ENCODE peak calls at places on chromosomes 11 and 22, in five cellular contexts. One of them, this sample, is unnamed.

GRCh38 chr11:12717851-12718291 is 43.6 kb downstream of the TEAD1 start:
- DNase-seq in activated B cell treated with CpG ODN at 0.5 μM for 24 hours: no peak
- DNase-seq in spleen: no peak
- DNase-seq in nephron progenitor cell: no peak
- DNase-seq in prostate gland: no peak
- DNase-seq in this sample: no peak

GRCh38 chr11:126443120-126443519 is 87.6 kb downstream of the ST3GAL4 start:
- DNase-seq in activated B cell treated with CpG ODN at 0.5 μM for 24 hours: no peak
- DNase-seq in prostate gland: no peak
- DNase-seq in spleen: no peak
- DNase-seq in nephron progenitor cell: no peak
- DNase-seq in this sample: no peak

GRCh38 chr11:101456812-101457211 is 127.0 kb downstream of the TRPC6 start:
- DNase-seq in spleen: no peak
- DNase-seq in activated B cell treated with CpG ODN at 0.5 μM for 24 hours: no peak
- DNase-seq in prostate gland: no peak
- DNase-seq in nephron progenitor cell: no peak
- DNase-seq in this sample: no peak

GRCh38 chr11:99766816-99767215 is 746.1 kb downstream of the CNTN5 start:
- DNase-seq in activated B cell treated with CpG ODN at 0.5 μM for 24 hours: no peak
- DNase-seq in nephron progenitor cell: no peak
- DNase-seq in prostate gland: no peak
- DNase-seq in spleen: no peak
- DNase-seq in this sample: no peak

GRCh38 chr11:61874460-61874809 is 16.9 kb downstream of the FADS3 start:
- DNase-seq in prostate gland: no peak
- DNase-seq in spleen: no peak
- DNase-seq in nephron progenitor cell: no peak
- DNase-seq in activated B cell treated with CpG ODN at 0.5 μM for 24 hours: no peak
- DNase-seq in this sample: no peak

GRCh38 chr11:17161515-17161914 is 46.3 kb downstream of the PIK3C2A start:
- DNase-seq in activated B cell treated with CpG ODN at 0.5 μM for 24 hours: no peak
- DNase-seq in spleen: no peak
- DNase-seq in prostate gland: no peak
- DNase-seq in nephron progenitor cell: no peak
- DNase-seq in this sample: no peak

GRCh38 chr11:104907521-104908185 is 9.4 kb upstream of the CASP12 start:
- DNase-seq in prostate gland: no peak
- DNase-seq in activated B cell treated with CpG ODN at 0.5 μM for 24 hours: no peak
- DNase-seq in spleen: no peak
- DNase-seq in nephron progenitor cell: no peak
- DNase-seq in this sample: no peak

GRCh38 chr11:91823252-91823830 is 401.3 kb upstream of the FAT3 start:
- DNase-seq in spleen: no peak
- DNase-seq in activated B cell treated with CpG ODN at 0.5 μM for 24 hours: no peak
- DNase-seq in prostate gland: no peak
- DNase-seq in nephron progenitor cell: no peak
- DNase-seq in this sample: no peak

GRCh38 chr11:8321876-8322275 is 58.2 kb upstream of the LMO1 start:
- DNase-seq in nephron progenitor cell: no peak
- DNase-seq in prostate gland: no peak
- DNase-seq in activated B cell treated with CpG ODN at 0.5 μM for 24 hours: no peak
- DNase-seq in spleen: peak; percentile 33
- DNase-seq in this sample: no peak

GRCh38 chr11:46006418-46007070 is 84.1 kb downstream of the LARGE2 start:
- DNase-seq in activated B cell treated with CpG ODN at 0.5 μM for 24 hours: no peak
- DNase-seq in spleen: no peak
- DNase-seq in nephron progenitor cell: peak; percentile 15
- DNase-seq in prostate gland: peak; percentile 55
- DNase-seq in this sample: no peak

GRCh38 chr11:46359936-46360335 is 12.7 kb downstream of the DGKZ start:
- DNase-seq in spleen: no peak
- DNase-seq in nephron progenitor cell: no peak
- DNase-seq in activated B cell treated with CpG ODN at 0.5 μM for 24 hours: no peak
- DNase-seq in prostate gland: no peak
- DNase-seq in this sample: no peak

GRCh38 chr11:27039873-27040272 is 742 bp upstream of the BBOX1 start:
- DNase-seq in spleen: no peak
- DNase-seq in activated B cell treated with CpG ODN at 0.5 μM for 24 hours: no peak
- DNase-seq in nephron progenitor cell: no peak
- DNase-seq in prostate gland: no peak
- DNase-seq in this sample: no peak

GRCh38 chr11:1448882-1449281 is 37.7 kb downstream of the MOB2 start:
- DNase-seq in nephron progenitor cell: no peak
- DNase-seq in spleen: no peak
- DNase-seq in prostate gland: no peak
- DNase-seq in activated B cell treated with CpG ODN at 0.5 μM for 24 hours: no peak
- DNase-seq in this sample: no peak

GRCh38 chr11:62974848-62975522 is 9.8 kb downstream of the SLC22A6 start:
- DNase-seq in spleen: no peak
- DNase-seq in nephron progenitor cell: peak; percentile 54
- DNase-seq in activated B cell treated with CpG ODN at 0.5 μM for 24 hours: no peak
- DNase-seq in prostate gland: peak; percentile 55
- DNase-seq in this sample: peak; percentile 54

GRCh38 chr11:33475999-33476398 is 218.8 kb downstream of the HIPK3 start:
- DNase-seq in spleen: no peak
- DNase-seq in activated B cell treated with CpG ODN at 0.5 μM for 24 hours: no peak
- DNase-seq in prostate gland: peak; percentile 36
- DNase-seq in nephron progenitor cell: no peak
- DNase-seq in this sample: peak; percentile 76

GRCh38 chr11:134533511-134533910 is 121.5 kb upstream of the B3GAT1 start:
- DNase-seq in activated B cell treated with CpG ODN at 0.5 μM for 24 hours: no peak
- DNase-seq in spleen: no peak
- DNase-seq in prostate gland: no peak
- DNase-seq in nephron progenitor cell: no peak
- DNase-seq in this sample: no peak

GRCh38 chr11:58024601-58025091 is 965 bp downstream of the OR9Q1 start:
- DNase-seq in nephron progenitor cell: peak; percentile 24
- DNase-seq in prostate gland: peak; percentile 79
- DNase-seq in spleen: no peak
- DNase-seq in activated B cell treated with CpG ODN at 0.5 μM for 24 hours: no peak
- DNase-seq in this sample: no peak

GRCh38 chr11:106695506-106695905 is 322.8 kb downstream of the GUCY1A2 start:
- DNase-seq in nephron progenitor cell: no peak
- DNase-seq in spleen: no peak
- DNase-seq in activated B cell treated with CpG ODN at 0.5 μM for 24 hours: no peak
- DNase-seq in prostate gland: no peak
- DNase-seq in this sample: no peak

GRCh38 chr22:46596032-46596441 is 24.1 kb upstream of the GRAMD4 start:
- DNase-seq in spleen: peak; percentile 80
- DNase-seq in prostate gland: no peak
- DNase-seq in activated B cell treated with CpG ODN at 0.5 μM for 24 hours: no peak
- DNase-seq in nephron progenitor cell: no peak
- DNase-seq in this sample: no peak

DNA sequence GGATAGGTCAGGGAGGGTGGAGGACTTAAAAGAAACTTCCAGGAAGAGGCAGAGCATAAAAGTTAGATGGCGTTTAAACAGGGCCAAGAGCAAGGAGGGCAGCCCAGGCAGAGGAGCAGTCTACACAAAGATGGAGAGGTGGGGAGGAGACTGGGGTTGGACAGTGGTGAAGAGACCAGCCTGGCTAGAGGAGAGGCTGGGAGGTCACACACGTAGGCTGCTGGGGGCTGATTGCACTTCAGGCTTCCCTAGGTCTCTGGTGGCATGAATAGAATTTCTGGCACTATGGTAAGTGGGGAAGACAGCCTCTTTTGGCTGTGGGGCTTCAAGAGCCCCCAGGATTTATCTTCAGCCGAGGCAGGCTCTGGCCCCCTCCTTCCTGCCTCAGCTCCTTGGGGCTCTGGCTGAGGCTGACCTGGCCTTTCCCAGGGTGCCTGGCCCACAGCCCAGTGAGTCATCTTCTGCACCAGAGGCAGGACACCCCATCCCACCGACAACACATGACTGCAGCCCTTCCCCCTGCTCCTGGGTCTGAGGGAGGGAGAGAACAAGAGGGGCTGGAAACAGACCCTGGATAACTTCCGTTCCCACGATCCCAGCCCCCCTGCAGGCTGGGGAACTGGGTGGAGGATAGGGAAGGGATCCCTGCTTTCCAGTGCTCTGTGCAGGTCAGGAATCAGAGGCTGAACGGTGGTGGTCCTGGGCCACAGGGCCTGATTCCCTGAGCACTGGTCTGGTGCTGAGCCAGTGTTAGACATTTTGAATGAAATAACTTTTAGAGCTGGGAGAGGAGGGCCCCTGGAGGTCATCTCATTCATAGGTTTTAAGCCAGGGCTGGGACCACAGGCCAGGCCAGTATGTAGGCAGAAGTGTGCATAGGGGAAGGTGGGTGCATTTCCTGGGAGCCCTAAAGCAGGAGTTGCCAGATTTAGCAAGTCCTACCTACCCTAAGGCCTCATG is 26.4 kb downstream of the ARHGEF17 start:
- DNase-seq in prostate gland: no peak
- DNase-seq in activated B cell treated with CpG ODN at 0.5 μM for 24 hours: no peak
- DNase-seq in spleen: no peak
- DNase-seq in nephron progenitor cell: peak; percentile 38
- DNase-seq in this sample: no peak
- TF ChIP-seq CTCF in prostate gland: no peak
- TF ChIP-seq CTCF in activated B cell treated with CpG ODN at 0.5 μM for 24 hours: no peak
- TF ChIP-seq CTCF in spleen: no peak
- TF ChIP-seq CTCF in nephron progenitor cell: no peak
- TF ChIP-seq CTCF in this sample: no peak

DNA sequence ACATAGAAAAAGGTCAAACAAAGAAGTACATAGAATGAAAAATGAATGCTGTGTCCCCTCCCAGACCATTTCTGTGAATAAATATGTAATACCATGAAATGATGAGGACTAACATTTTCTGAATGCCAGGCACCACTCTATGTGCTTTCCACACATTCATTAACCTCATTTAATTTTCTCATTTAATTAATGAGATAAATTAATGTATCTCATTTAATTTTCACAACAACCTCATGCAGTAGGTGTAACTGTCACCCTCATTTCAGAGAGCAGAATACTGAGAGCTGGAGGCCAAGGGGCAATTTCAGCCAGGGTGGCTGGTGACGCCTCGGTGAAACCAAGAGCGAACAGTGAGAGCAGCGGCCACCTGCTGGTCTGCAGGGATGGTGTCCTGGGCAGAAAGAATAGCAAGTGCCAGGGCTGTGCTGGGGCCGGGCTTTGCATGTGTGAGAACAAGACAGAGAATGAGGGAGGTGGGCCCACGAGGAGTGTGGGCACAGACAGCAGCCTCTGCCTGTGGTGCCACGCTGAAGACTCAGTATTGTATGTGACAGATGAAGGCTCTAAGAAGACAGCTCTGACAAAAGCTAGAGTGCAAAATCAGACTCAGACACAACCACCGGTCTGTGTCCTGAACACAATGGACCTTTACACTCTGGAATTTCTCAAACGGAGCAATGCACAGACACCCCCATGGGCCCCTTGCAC is 1.8 kb upstream of the SERPIND1 start:
- DNase-seq in nephron progenitor cell: peak; percentile 10
- DNase-seq in prostate gland: no peak
- DNase-seq in spleen: no peak
- DNase-seq in activated B cell treated with CpG ODN at 0.5 μM for 24 hours: no peak
- DNase-seq in this sample: no peak
- TF ChIP-seq CTCF in nephron progenitor cell: peak; percentile 16
- TF ChIP-seq CTCF in prostate gland: no peak
- TF ChIP-seq CTCF in spleen: no peak
- TF ChIP-seq CTCF in activated B cell treated with CpG ODN at 0.5 μM for 24 hours: no peak
- TF ChIP-seq CTCF in this sample: no peak

GRCh38 chr11:66867425-66868040 is 10.7 kb downstream of the LRFN4 start:
- DNase-seq in prostate gland: no peak
- DNase-seq in spleen: no peak
- DNase-seq in nephron progenitor cell: no peak
- DNase-seq in activated B cell treated with CpG ODN at 0.5 μM for 24 hours: no peak
- DNase-seq in this sample: no peak
- TF ChIP-seq CTCF in prostate gland: no peak
- TF ChIP-seq CTCF in spleen: no peak
- TF ChIP-seq CTCF in nephron progenitor cell: no peak
- TF ChIP-seq CTCF in activated B cell treated with CpG ODN at 0.5 μM for 24 hours: no peak
- TF ChIP-seq CTCF in this sample: no peak

DNA sequence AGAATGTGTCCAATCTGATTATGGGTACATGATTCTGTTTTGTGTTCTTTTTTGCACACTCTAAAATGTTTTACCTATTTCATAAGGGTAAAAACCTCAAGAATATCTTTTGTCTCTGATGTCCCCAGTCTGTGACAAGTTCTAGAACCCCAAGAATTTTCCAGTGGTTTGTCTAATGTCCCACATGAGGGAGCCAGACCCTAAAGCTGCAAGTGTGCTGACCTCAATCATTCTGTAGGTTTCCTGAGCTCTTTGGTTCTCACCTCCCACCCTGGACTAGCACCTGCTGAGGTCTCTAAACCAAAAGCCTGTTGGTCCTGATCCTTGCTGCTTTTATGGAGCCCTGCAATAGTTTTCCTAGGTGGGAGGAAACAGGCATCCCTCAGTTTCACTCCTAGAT is 149.8 kb upstream of the MPPED2 start:
- DNase-seq in prostate gland: no peak
- DNase-seq in nephron progenitor cell: no peak
- DNase-seq in spleen: no peak
- DNase-seq in activated B cell treated with CpG ODN at 0.5 μM for 24 hours: no peak
- DNase-seq in this sample: no peak
- TF ChIP-seq CTCF in prostate gland: no peak
- TF ChIP-seq CTCF in nephron progenitor cell: no peak
- TF ChIP-seq CTCF in spleen: no peak
- TF ChIP-seq CTCF in activated B cell treated with CpG ODN at 0.5 μM for 24 hours: no peak
- TF ChIP-seq CTCF in this sample: no peak

DNA sequence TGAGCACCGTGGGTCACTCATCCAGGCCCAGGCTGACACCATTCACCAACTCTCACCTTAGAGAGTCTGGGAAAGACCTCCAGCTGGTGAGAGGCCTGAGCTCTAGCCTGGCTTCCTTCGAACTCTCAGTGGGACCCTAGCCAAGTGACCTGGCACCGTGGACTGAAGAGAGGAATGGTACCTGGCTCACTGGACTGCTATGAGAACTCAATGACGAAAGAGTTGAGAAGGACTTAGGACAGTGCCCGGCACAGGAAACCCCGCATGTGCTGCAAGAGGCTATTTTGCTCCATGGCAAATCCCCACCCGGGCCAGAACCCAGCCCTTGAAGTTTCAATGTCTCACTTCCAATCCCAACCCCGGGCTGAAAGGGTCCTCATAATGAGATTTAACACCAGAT is 605 bp upstream of the RAPSN start:
- DNase-seq in prostate gland: no peak
- DNase-seq in nephron progenitor cell: no peak
- DNase-seq in spleen: no peak
- DNase-seq in activated B cell treated with CpG ODN at 0.5 μM for 24 hours: no peak
- DNase-seq in this sample: no peak
- TF ChIP-seq CTCF in prostate gland: no peak
- TF ChIP-seq CTCF in nephron progenitor cell: no peak
- TF ChIP-seq CTCF in spleen: no peak
- TF ChIP-seq CTCF in activated B cell treated with CpG ODN at 0.5 μM for 24 hours: no peak
- TF ChIP-seq CTCF in this sample: no peak

This sample was measured in mesothelial cell of epicardium.